ENCODE peak calls at places on chromosomes 3 and 15, in five cellular contexts. M, H, P, Y and B are unnamed samples.

GRCh38 chr3:37621771-37622170 is 239.9 kb upstream of the CTDSPL start:
- DNase-seq in H (no peak), Y (no peak), P (no peak), M (no peak), B (no peak)

GRCh38 chr15:29100486-29101000 is 169.1 kb downstream of the NSMCE3 start:
- DNase-seq in M (no peak), P (no peak), Y (no peak), H (no peak), B (no peak)

GRCh38 chr3:160105902-160106584 is 117.4 kb downstream of the IL12A start:
- DNase-seq in M (no peak), P (no peak), Y (no peak), H (no peak), B (no peak)

GRCh38 chr3:118977118-118977517 is 57.5 kb downstream of the IGSF11 start:
- DNase-seq in H (no peak), Y (no peak), M (no peak), P (no peak), B (no peak)

GRCh38 chr15:58213587-58214360 is 75.6 kb downstream of the AQP9 start:
- DNase-seq in H (no peak), M (no peak), Y (no peak), P (no peak), B (no peak)

GRCh38 chr3:14439501-14440167 is 37.2 kb downstream of the SLC6A6 start:
- DNase-seq in H (peak), P (no peak), M (no peak), Y (no peak), B (no peak)

GRCh38 chr15:58515807-58516206 is 84.0 kb downstream of the LIPC start:
- DNase-seq in Y (no peak), P (no peak), M (no peak), H (no peak), B (no peak)

GRCh38 chr3:130849111-130849552 is 44.8 kb upstream of the ATP2C1 start:
- DNase-seq in M (no peak), P (no peak), H (no peak), Y (no peak), B (no peak)

GRCh38 chr3:45042162-45042561 is 16.1 kb downstream of the CLEC3B start:
- DNase-seq in Y (no peak), M (no peak), H (no peak), P (no peak), B (no peak)

GRCh38 chr3:187919535-187919934 is 174.3 kb upstream of the BCL6 start:
- DNase-seq in Y (no peak), H (no peak), M (no peak), P (no peak), B (no peak)

GRCh38 chr3:166634091-166634746 is 745.9 kb downstream of the ZBBX start:
- DNase-seq in M (no peak), P (no peak), Y (no peak), H (no peak), B (no peak)

GRCh38 chr3:112090899-112091586 is 4.9 kb downstream of the C3orf52 start:
- DNase-seq in H (no peak), M (no peak), P (no peak), Y (no peak), B (no peak)

GRCh38 chr3:192038726-192039125 is 577.8 kb downstream of the PYDC2 start:
- DNase-seq in H (no peak), Y (no peak), P (no peak), M (no peak), B (no peak)

GRCh38 chr3:145981057-145981456 is 179.9 kb downstream of the PLOD2 start:
- DNase-seq in H (no peak), Y (no peak), M (no peak), P (no peak), B (no peak)

GRCh38 chr3:130341388-130341787 is 4.1 kb upstream of the COL6A5 start:
- DNase-seq in Y (no peak), M (no peak), P (no peak), H (no peak), B (no peak)

GRCh38 chr3:40720863-40721262 is 196.1 kb downstream of the ZNF621 start:
- DNase-seq in M (no peak), H (no peak), Y (no peak), P (no peak), B (no peak)

GRCh38 chr3:184172681-184173373 is 1.8 kb upstream of the AP2M1 start:
- DNase-seq in M (no peak), P (no peak), Y (no peak), H (no peak), B (no peak)

GRCh38 chr15:66720206-66721010 is 18.4 kb downstream of the SMAD6 start:
- DNase-seq in P (no peak), Y (no peak), H (no peak), M (no peak), B (no peak)

GRCh38 chr3:105876745-105877624 is 8.2 kb upstream of the CBLB start:
- DNase-seq in M (no peak), Y (no peak), P (no peak), H (no peak), B (no peak)

GRCh38 chr15:96421211-96421610 is 90.7 kb downstream of the NR2F2 start:
- DNase-seq in Y (no peak), H (no peak), P (no peak), M (no peak), B (no peak)

GRCh38 chr15:73370151-73370550 is 1.4 kb upstream of the HCN4 start:
- DNase-seq in H (no peak), P (no peak), Y (no peak), M (no peak), B (no peak)

GRCh38 chr3:127124135-127124534 is 68.8 kb upstream of the PRR23E start:
- DNase-seq in M (no peak), P (no peak), H (no peak), Y (no peak), B (no peak)

GRCh38 chr3:100992086-100993033 is 861 bp downstream of the ABI3BP start:
- DNase-seq in M (no peak), H (no peak), P (no peak), Y (no peak), B (no peak)

GRCh38 chr15:74451861-74452835 is 8.8 kb downstream of the UBL7 start:
- DNase-seq in Y (no peak), M (no peak), H (peak), P (no peak), B (no peak)

GRCh38 chr15:36479200-36479896 is 100.1 kb upstream of the CDIN1 start:
- DNase-seq in H (no peak), M (no peak), Y (no peak), P (no peak), B (no peak)

GRCh38 chr3:183825380-183826161 is at the start of gene MAP6D1:
- DNase-seq in P (peak), M (no peak), Y (peak), H (no peak), B (peak)

GRCh38 chr15:73752817-73753214 is 335 bp downstream of the INSYN1 start:
- DNase-seq in Y (peak), H (peak), M (no peak), P (no peak), B (no peak)

GRCh38 chr3:126287536-126288181 is 69.5 kb downstream of the KLF15 start:
- DNase-seq in M (peak), H (no peak), P (no peak), Y (peak), B (no peak)

GRCh38 chr3:178181085-178181484 is 355.2 kb upstream of the KCNMB2 start:
- DNase-seq in Y (no peak), P (no peak), H (no peak), M (no peak), B (no peak)

GRCh38 chr3:71428841-71429609 is 154.5 kb downstream of the FOXP1 start:
- DNase-seq in Y (no peak), H (no peak), M (no peak), P (no peak), B (no peak)

GRCh38 chr3:41155834-41156233 is 43.5 kb upstream of the CTNNB1 start:
- DNase-seq in H (no peak), Y (no peak), P (no peak), M (no peak), B (no peak)

GRCh38 chr3:149453140-149453805 is 21.2 kb upstream of the TM4SF4 start:
- DNase-seq in Y (no peak), H (no peak), M (no peak), P (no peak), B (no peak)

GRCh38 chr3:156892701-156893100 is 66.5 kb downstream of the LEKR1 start:
- DNase-seq in M (peak), H (no peak), P (no peak), Y (no peak), B (no peak)

GRCh38 chr3:138923531-138923994 is 23.4 kb downstream of the FOXL2 start:
- DNase-seq in H (peak), M (peak), Y (peak), P (no peak), B (no peak)

GRCh38 chr3:189324538-189325138 is 152.9 kb downstream of the TPRG1 start:
- DNase-seq in P (peak), H (no peak), Y (no peak), M (peak), B (peak)

GRCh38 chr15:55601374-55601773 is 13.2 kb upstream of the PYGO1 start:
- DNase-seq in P (no peak), H (no peak), M (no peak), Y (no peak), B (no peak)

GRCh38 chr3:170080605-170081004 is 42.8 kb downstream of the GPR160 start:
- DNase-seq in H (no peak), P (no peak), Y (no peak), M (peak), B (no peak)

GRCh38 chr3:170076715-170077238 is 39.0 kb downstream of the GPR160 start:
- DNase-seq in Y (no peak), H (peak), P (no peak), M (peak), B (no peak)

GRCh38 chr3:170079466-170080165 is 41.8 kb downstream of the GPR160 start:
- DNase-seq in H (no peak), P (no peak), Y (no peak), M (peak), B (no peak)

GRCh38 chr3:170077406-170077805 is 39.6 kb downstream of the GPR160 start:
- DNase-seq in Y (no peak), M (peak), P (no peak), H (no peak), B (no peak)

DNA sequence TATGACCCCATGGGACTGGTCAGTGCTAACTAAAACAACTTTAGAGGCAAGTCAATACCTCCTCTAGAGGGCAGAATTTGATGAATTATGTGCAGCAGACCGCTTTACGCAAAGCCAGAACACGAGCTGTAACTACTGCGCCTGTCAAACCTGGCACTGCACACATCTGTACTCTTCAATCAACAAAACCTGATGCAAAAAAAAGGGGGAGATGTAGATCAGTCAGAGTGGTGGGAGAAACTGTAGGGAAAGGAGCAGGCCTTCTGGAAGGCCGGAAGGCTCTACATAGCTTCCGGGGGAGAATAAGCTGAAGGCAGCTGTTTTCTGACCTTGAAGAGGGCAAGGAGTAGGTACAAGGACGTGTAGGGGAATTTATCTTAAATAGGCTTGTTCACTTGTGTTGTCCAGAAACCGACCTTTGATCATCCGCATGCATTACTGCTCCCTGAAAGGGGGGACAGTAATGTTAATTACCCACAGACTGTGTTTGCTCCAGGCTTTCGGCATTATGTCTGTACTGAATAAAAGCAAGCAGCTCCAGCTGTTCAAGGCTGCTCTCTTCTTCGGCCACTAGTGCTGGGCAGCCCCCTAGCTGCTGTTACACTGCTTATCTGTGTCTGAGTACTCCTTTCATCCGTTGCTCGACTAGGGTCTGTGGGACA is 41.0 kb downstream of the GPR160 start:
- DNase-seq in Y (no peak), M (peak), P (no peak), H (no peak), B (no peak)
- TF ChIP-seq POLR2A in Y (no peak), M (no peak), P (no peak), H (no peak), B (peak)

GRCh38 chr3:55690746-55691540 is 203.8 kb upstream of the WNT5A start:
- DNase-seq in M (no peak), P (no peak), H (no peak), Y (peak), B (no peak)
- TF ChIP-seq TAF1 in M (no peak), P (no peak), H (no peak), Y (no peak), B (no peak)

GRCh38 chr3:31448882-31449243 is 83.9 kb upstream of the STT3B start:
- DNase-seq in M (no peak), Y (no peak), H (no peak), P (no peak), B (no peak)

GRCh38 chr3:31450345-31450744 is 82.4 kb upstream of the STT3B start:
- DNase-seq in Y (no peak), H (no peak), P (no peak), M (no peak), B (no peak)

GRCh38 chr3:31446411-31446810 is 86.3 kb upstream of the STT3B start:
- DNase-seq in Y (no peak), P (no peak), M (no peak), H (no peak), B (no peak)

GRCh38 chr3:31448035-31448881 is 84.5 kb upstream of the STT3B start:
- DNase-seq in M (peak), H (no peak), P (peak), Y (peak), B (no peak)

GRCh38 chr3:31449318-31449717 is 83.4 kb upstream of the STT3B start:
- DNase-seq in H (no peak), M (no peak), Y (no peak), P (no peak), B (no peak)
- TF ChIP-seq POLR2A in H (no peak), M (no peak), Y (no peak), P (no peak), B (no peak)

GRCh38 chr15:22892333-22892732 is 53.9 kb downstream of the NIPA2 start:
- DNase-seq in M (no peak), Y (no peak), P (no peak), H (peak), B (no peak)

GRCh38 chr15:22891426-22892210 is 53.2 kb downstream of the NIPA2 start:
- DNase-seq in H (no peak), P (no peak), Y (no peak), M (no peak), B (no peak)

GRCh38 chr15:22893081-22893480 is 54.6 kb downstream of the NIPA2 start:
- DNase-seq in M (no peak), P (no peak), Y (no peak), H (no peak), B (no peak)

GRCh38 chr15:22893881-22894280 is 55.4 kb downstream of the NIPA2 start:
- DNase-seq in Y (no peak), M (no peak), P (no peak), H (no peak), B (no peak)

GRCh38 chr15:22895465-22896190 is 57.2 kb downstream of the NIPA2 start:
- DNase-seq in P (no peak), M (no peak), Y (no peak), H (peak), B (peak)
- TF ChIP-seq TAF1 in P (no peak), M (no peak), Y (no peak), H (no peak), B (no peak)

GRCh38 chr3:124032881-124033359 is 41.0 kb upstream of the ROPN1 start:
- DNase-seq in M (peak), P (peak), Y (peak), H (peak), B (peak)
- TF ChIP-seq POLR2A in M (no peak), P (no peak), Y (peak), H (no peak), B (no peak)

GRCh38 chr15:63348392-63348791 is 33.3 kb downstream of the CA12 start:
- DNase-seq in P (no peak), Y (no peak), M (no peak), H (no peak), B (no peak)
- TF ChIP-seq TAF1 in P (no peak), Y (no peak), M (no peak), H (no peak), B (no peak)

GRCh38 chr3:124886168-124887051 is 755 bp downstream of the ITGB5 start:
- DNase-seq in Y (peak), H (peak), M (peak), P (peak), B (peak)

GRCh38 chr3:124887996-124888298 is 782 bp upstream of the ITGB5 start:
- DNase-seq in H (no peak), P (no peak), M (no peak), Y (no peak), B (no peak)

GRCh38 chr3:124885466-124886167 is 1.5 kb downstream of the ITGB5 start:
- DNase-seq in P (no peak), H (no peak), M (no peak), Y (no peak), B (no peak)

GRCh38 chr3:124888482-124889441 is 1.6 kb upstream of the ITGB5 start:
- DNase-seq in H (no peak), P (no peak), Y (no peak), M (no peak), B (no peak)

DNA sequence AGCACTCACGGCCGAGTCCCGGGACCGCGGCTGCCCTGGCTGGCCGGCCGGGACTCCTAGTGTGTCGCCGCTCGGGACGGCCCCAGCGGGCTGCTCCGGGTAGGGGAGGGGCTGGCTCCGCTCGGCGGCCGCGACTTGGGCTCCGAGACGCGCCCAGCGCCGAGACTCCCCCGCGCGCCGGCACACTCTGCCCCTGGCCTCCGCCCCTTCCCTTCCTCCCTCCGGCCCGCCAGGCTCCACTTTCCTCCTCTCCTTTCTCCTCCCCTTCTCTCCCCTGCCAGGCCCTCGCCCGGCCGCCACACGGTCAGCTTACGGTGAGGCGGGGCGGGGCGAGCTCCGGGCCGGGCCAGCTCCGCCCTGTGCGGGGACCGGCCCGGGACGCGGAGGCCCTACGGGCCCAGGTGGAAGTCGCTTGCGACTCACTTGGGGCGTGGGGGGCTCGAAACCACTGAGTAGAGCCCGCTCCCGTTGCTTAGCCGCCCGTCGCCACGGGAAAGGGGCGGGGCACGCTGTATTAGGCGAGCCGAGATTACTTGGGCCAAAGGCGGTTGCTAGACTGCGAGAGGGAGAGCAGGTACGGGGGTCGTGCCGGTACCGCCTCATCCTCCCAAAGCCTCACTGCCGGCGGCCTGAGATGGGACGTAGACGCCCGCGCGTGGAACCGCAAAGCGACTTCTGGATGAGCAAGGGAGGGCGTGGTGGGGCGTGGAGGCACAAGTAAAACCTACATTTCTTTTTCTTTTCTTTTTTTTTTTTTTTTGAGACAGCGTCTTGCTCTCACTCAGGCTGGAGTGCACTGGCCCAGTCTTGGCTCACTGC is at the start of gene ITGB5:
- DNase-seq in M (peak), Y (peak), H (peak), P (peak), B (peak)
- TF ChIP-seq POLR2A in M (peak), Y (no peak), H (peak), P (no peak), B (no peak)

GRCh38 chr3:48662753-48663488 is at the start of gene CELSR3:
- DNase-seq in P (peak), M (peak), H (peak), Y (peak), B (no peak)
- TF ChIP-seq TAF1 in P (no peak), M (no peak), H (peak), Y (peak), B (no peak)

GRCh38 chr15:33309602-33310276 is 1.0 kb upstream of the RYR3 start:
- DNase-seq in Y (peak), H (no peak), P (no peak), M (no peak), B (no peak)

GRCh38 chr15:33311312-33311971 is 675 bp downstream of the RYR3 start:
- DNase-seq in P (no peak), Y (peak), H (no peak), M (no peak), B (no peak)

GRCh38 chr15:33313491-33313890 is 2.7 kb downstream of the RYR3 start:
- DNase-seq in H (no peak), M (no peak), P (no peak), Y (no peak), B (no peak)

GRCh38 chr15:33314115-33314514 is 3.3 kb downstream of the RYR3 start:
- DNase-seq in Y (no peak), H (no peak), P (no peak), M (no peak), B (no peak)

GRCh38 chr15:33310481-33311311 is at the start of gene RYR3:
- DNase-seq in H (no peak), P (no peak), M (no peak), Y (peak), B (no peak)
- TF ChIP-seq POLR2A in H (no peak), P (no peak), M (no peak), Y (no peak), B (no peak)